ENCODE peak calls at places on chromosomes 7 and 10, in six cellular contexts. One of them, this sample, is unnamed.

GRCh38 chr7:66815976-66816375 is 75.4 kb downstream of the RABGEF1 start:
- DNase-seq in hypothalamus: no peak
- DNase-seq in GM03348: no peak
- DNase-seq in stimulated activated CD4-positive, alpha-beta T cell treated with anti-CD3 and anti-CD28 coated beads, Interleukin-12 subunit alpha, Interleukin-12 subunit beta, amount 100 ng/mL, for 24 hours: no peak
- DNase-seq in kidney epithelial cell: no peak
- DNase-seq in HCEC 1CT: no peak
- DNase-seq in this sample: no peak

GRCh38 chr7:124085168-124085567 is 52.3 kb upstream of the TMEM229A start:
- DNase-seq in hypothalamus: peak; percentile 84
- DNase-seq in GM03348: no peak
- DNase-seq in stimulated activated CD4-positive, alpha-beta T cell treated with anti-CD3 and anti-CD28 coated beads, Interleukin-12 subunit alpha, Interleukin-12 subunit beta, amount 100 ng/mL, for 24 hours: no peak
- DNase-seq in kidney epithelial cell: no peak
- DNase-seq in HCEC 1CT: no peak
- DNase-seq in this sample: peak; percentile 9

GRCh38 chr7:48376263-48376662 is 205.0 kb downstream of the ABCA13 start:
- DNase-seq in hypothalamus: no peak
- DNase-seq in GM03348: no peak
- DNase-seq in stimulated activated CD4-positive, alpha-beta T cell treated with anti-CD3 and anti-CD28 coated beads, Interleukin-12 subunit alpha, Interleukin-12 subunit beta, amount 100 ng/mL, for 24 hours: no peak
- DNase-seq in kidney epithelial cell: no peak
- DNase-seq in HCEC 1CT: peak; percentile 52
- DNase-seq in this sample: no peak

GRCh38 chr7:43825391-43825808 is 43.9 kb downstream of the MRPS24 start:
- DNase-seq in hypothalamus: no peak
- DNase-seq in GM03348: no peak
- DNase-seq in stimulated activated CD4-positive, alpha-beta T cell treated with anti-CD3 and anti-CD28 coated beads, Interleukin-12 subunit alpha, Interleukin-12 subunit beta, amount 100 ng/mL, for 24 hours: no peak
- DNase-seq in kidney epithelial cell: no peak
- DNase-seq in HCEC 1CT: no peak
- DNase-seq in this sample: no peak

GRCh38 chr10:110820321-110820814 is 51.4 kb upstream of the PDCD4 start:
- DNase-seq in hypothalamus: peak; percentile 54
- DNase-seq in GM03348: peak; percentile 62
- DNase-seq in stimulated activated CD4-positive, alpha-beta T cell treated with anti-CD3 and anti-CD28 coated beads, Interleukin-12 subunit alpha, Interleukin-12 subunit beta, amount 100 ng/mL, for 24 hours: no peak
- DNase-seq in kidney epithelial cell: no peak
- DNase-seq in HCEC 1CT: no peak
- DNase-seq in this sample: peak; percentile 88

GRCh38 chr7:49400891-49401550 is 372.4 kb upstream of the VWC2 start:
- DNase-seq in hypothalamus: no peak
- DNase-seq in GM03348: no peak
- DNase-seq in stimulated activated CD4-positive, alpha-beta T cell treated with anti-CD3 and anti-CD28 coated beads, Interleukin-12 subunit alpha, Interleukin-12 subunit beta, amount 100 ng/mL, for 24 hours: no peak
- DNase-seq in kidney epithelial cell: peak; percentile 28
- DNase-seq in HCEC 1CT: no peak
- DNase-seq in this sample: peak; percentile 43

GRCh38 chr10:24669285-24669861 is 54.3 kb downstream of the ARHGAP21 start:
- DNase-seq in hypothalamus: no peak
- DNase-seq in GM03348: no peak
- DNase-seq in stimulated activated CD4-positive, alpha-beta T cell treated with anti-CD3 and anti-CD28 coated beads, Interleukin-12 subunit alpha, Interleukin-12 subunit beta, amount 100 ng/mL, for 24 hours: no peak
- DNase-seq in kidney epithelial cell: no peak
- DNase-seq in HCEC 1CT: no peak
- DNase-seq in this sample: no peak

GRCh38 chr7:36474283-36475010 is 84.8 kb downstream of the ANLN start:
- DNase-seq in hypothalamus: no peak
- DNase-seq in GM03348: no peak
- DNase-seq in stimulated activated CD4-positive, alpha-beta T cell treated with anti-CD3 and anti-CD28 coated beads, Interleukin-12 subunit alpha, Interleukin-12 subunit beta, amount 100 ng/mL, for 24 hours: no peak
- DNase-seq in kidney epithelial cell: no peak
- DNase-seq in HCEC 1CT: peak; percentile 18
- DNase-seq in this sample: no peak

GRCh38 chr10:69641261-69641980 is 11.4 kb downstream of the FAM241B start:
- DNase-seq in hypothalamus: no peak
- DNase-seq in GM03348: no peak
- DNase-seq in stimulated activated CD4-positive, alpha-beta T cell treated with anti-CD3 and anti-CD28 coated beads, Interleukin-12 subunit alpha, Interleukin-12 subunit beta, amount 100 ng/mL, for 24 hours: no peak
- DNase-seq in kidney epithelial cell: no peak
- DNase-seq in HCEC 1CT: peak; percentile 68
- DNase-seq in this sample: no peak

GRCh38 chr10:1356349-1356748 is 300.2 kb downstream of the WDR37 start:
- DNase-seq in hypothalamus: no peak
- DNase-seq in GM03348: no peak
- DNase-seq in stimulated activated CD4-positive, alpha-beta T cell treated with anti-CD3 and anti-CD28 coated beads, Interleukin-12 subunit alpha, Interleukin-12 subunit beta, amount 100 ng/mL, for 24 hours: no peak
- DNase-seq in kidney epithelial cell: no peak
- DNase-seq in HCEC 1CT: no peak
- DNase-seq in this sample: no peak

GRCh38 chr10:97024181-97025073 is 161.3 kb downstream of the SLIT1 start:
- DNase-seq in hypothalamus: no peak
- DNase-seq in GM03348: peak; percentile 61
- DNase-seq in stimulated activated CD4-positive, alpha-beta T cell treated with anti-CD3 and anti-CD28 coated beads, Interleukin-12 subunit alpha, Interleukin-12 subunit beta, amount 100 ng/mL, for 24 hours: no peak
- DNase-seq in kidney epithelial cell: peak; percentile 75
- DNase-seq in HCEC 1CT: peak; percentile 71
- DNase-seq in this sample: no peak

GRCh38 chr10:100969175-100970075 is at the start of gene SEMA4G:
- DNase-seq in hypothalamus: peak; percentile 31
- DNase-seq in GM03348: peak; percentile 83
- DNase-seq in stimulated activated CD4-positive, alpha-beta T cell treated with anti-CD3 and anti-CD28 coated beads, Interleukin-12 subunit alpha, Interleukin-12 subunit beta, amount 100 ng/mL, for 24 hours: no peak
- DNase-seq in kidney epithelial cell: no peak
- DNase-seq in HCEC 1CT: no peak
- DNase-seq in this sample: no peak

GRCh38 chr10:77348082-77348481 is 289.5 kb downstream of the KCNMA1 start:
- DNase-seq in hypothalamus: no peak
- DNase-seq in GM03348: no peak
- DNase-seq in stimulated activated CD4-positive, alpha-beta T cell treated with anti-CD3 and anti-CD28 coated beads, Interleukin-12 subunit alpha, Interleukin-12 subunit beta, amount 100 ng/mL, for 24 hours: no peak
- DNase-seq in kidney epithelial cell: no peak
- DNase-seq in HCEC 1CT: peak; percentile 16
- DNase-seq in this sample: no peak

GRCh38 chr10:131667561-131667960 is 233.2 kb upstream of the PPP2R2D start:
- DNase-seq in hypothalamus: no peak
- DNase-seq in GM03348: no peak
- DNase-seq in stimulated activated CD4-positive, alpha-beta T cell treated with anti-CD3 and anti-CD28 coated beads, Interleukin-12 subunit alpha, Interleukin-12 subunit beta, amount 100 ng/mL, for 24 hours: no peak
- DNase-seq in kidney epithelial cell: no peak
- DNase-seq in HCEC 1CT: no peak
- DNase-seq in this sample: no peak

GRCh38 chr7:28081016-28081415 is 99.6 kb downstream of the JAZF1 start:
- DNase-seq in hypothalamus: no peak
- DNase-seq in GM03348: no peak
- DNase-seq in stimulated activated CD4-positive, alpha-beta T cell treated with anti-CD3 and anti-CD28 coated beads, Interleukin-12 subunit alpha, Interleukin-12 subunit beta, amount 100 ng/mL, for 24 hours: no peak
- DNase-seq in kidney epithelial cell: no peak
- DNase-seq in HCEC 1CT: no peak
- DNase-seq in this sample: no peak

GRCh38 chr10:126525326-126525725 is 137.0 kb upstream of the ADAM12 start:
- DNase-seq in hypothalamus: peak; percentile 38
- DNase-seq in GM03348: no peak
- DNase-seq in stimulated activated CD4-positive, alpha-beta T cell treated with anti-CD3 and anti-CD28 coated beads, Interleukin-12 subunit alpha, Interleukin-12 subunit beta, amount 100 ng/mL, for 24 hours: no peak
- DNase-seq in kidney epithelial cell: no peak
- DNase-seq in HCEC 1CT: no peak
- DNase-seq in this sample: no peak

GRCh38 chr7:134454277-134454676 is 4.6 kb downstream of the AKR1B1 start:
- DNase-seq in hypothalamus: no peak
- DNase-seq in GM03348: no peak
- DNase-seq in stimulated activated CD4-positive, alpha-beta T cell treated with anti-CD3 and anti-CD28 coated beads, Interleukin-12 subunit alpha, Interleukin-12 subunit beta, amount 100 ng/mL, for 24 hours: no peak
- DNase-seq in kidney epithelial cell: no peak
- DNase-seq in HCEC 1CT: peak; percentile 38
- DNase-seq in this sample: no peak

GRCh38 chr10:68158031-68158430 is 48.7 kb downstream of the MYPN start:
- DNase-seq in hypothalamus: no peak
- DNase-seq in GM03348: no peak
- DNase-seq in stimulated activated CD4-positive, alpha-beta T cell treated with anti-CD3 and anti-CD28 coated beads, Interleukin-12 subunit alpha, Interleukin-12 subunit beta, amount 100 ng/mL, for 24 hours: no peak
- DNase-seq in kidney epithelial cell: no peak
- DNase-seq in HCEC 1CT: no peak
- DNase-seq in this sample: no peak

GRCh38 chr10:49265885-49266284 is 33.1 kb upstream of the C10orf71 start:
- DNase-seq in hypothalamus: no peak
- DNase-seq in GM03348: no peak
- DNase-seq in stimulated activated CD4-positive, alpha-beta T cell treated with anti-CD3 and anti-CD28 coated beads, Interleukin-12 subunit alpha, Interleukin-12 subunit beta, amount 100 ng/mL, for 24 hours: no peak
- DNase-seq in kidney epithelial cell: no peak
- DNase-seq in HCEC 1CT: no peak
- DNase-seq in this sample: no peak

GRCh38 chr10:49600781-49601400 is 9.2 kb upstream of the SLC18A3 start:
- DNase-seq in hypothalamus: no peak
- DNase-seq in GM03348: peak; percentile 42
- DNase-seq in stimulated activated CD4-positive, alpha-beta T cell treated with anti-CD3 and anti-CD28 coated beads, Interleukin-12 subunit alpha, Interleukin-12 subunit beta, amount 100 ng/mL, for 24 hours: no peak
- DNase-seq in kidney epithelial cell: no peak
- DNase-seq in HCEC 1CT: no peak
- DNase-seq in this sample: no peak

GRCh38 chr10:126420571-126421275 is 32.4 kb upstream of the ADAM12 start:
- DNase-seq in hypothalamus: no peak
- DNase-seq in GM03348: peak; percentile 24
- DNase-seq in stimulated activated CD4-positive, alpha-beta T cell treated with anti-CD3 and anti-CD28 coated beads, Interleukin-12 subunit alpha, Interleukin-12 subunit beta, amount 100 ng/mL, for 24 hours: no peak
- DNase-seq in kidney epithelial cell: no peak
- DNase-seq in HCEC 1CT: no peak
- DNase-seq in this sample: no peak

GRCh38 chr10:43082087-43082486 is 5.2 kb downstream of the RET start:
- DNase-seq in hypothalamus: no peak
- DNase-seq in GM03348: no peak
- DNase-seq in stimulated activated CD4-positive, alpha-beta T cell treated with anti-CD3 and anti-CD28 coated beads, Interleukin-12 subunit alpha, Interleukin-12 subunit beta, amount 100 ng/mL, for 24 hours: no peak
- DNase-seq in kidney epithelial cell: no peak
- DNase-seq in HCEC 1CT: no peak
- DNase-seq in this sample: no peak

GRCh38 chr7:156475179-156475578 is 165.4 kb upstream of the RNF32 start:
- DNase-seq in hypothalamus: no peak
- DNase-seq in GM03348: no peak
- DNase-seq in stimulated activated CD4-positive, alpha-beta T cell treated with anti-CD3 and anti-CD28 coated beads, Interleukin-12 subunit alpha, Interleukin-12 subunit beta, amount 100 ng/mL, for 24 hours: no peak
- DNase-seq in kidney epithelial cell: no peak
- DNase-seq in HCEC 1CT: no peak
- DNase-seq in this sample: no peak

GRCh38 chr7:152931583-152931982 is 172.0 kb downstream of the ACTR3B start:
- DNase-seq in hypothalamus: no peak
- DNase-seq in GM03348: no peak
- DNase-seq in stimulated activated CD4-positive, alpha-beta T cell treated with anti-CD3 and anti-CD28 coated beads, Interleukin-12 subunit alpha, Interleukin-12 subunit beta, amount 100 ng/mL, for 24 hours: no peak
- DNase-seq in kidney epithelial cell: no peak
- DNase-seq in HCEC 1CT: no peak
- DNase-seq in this sample: no peak

GRCh38 chr10:3226960-3227724 is 54.6 kb upstream of the PITRM1 start:
- DNase-seq in hypothalamus: no peak
- DNase-seq in GM03348: peak; percentile 75
- DNase-seq in stimulated activated CD4-positive, alpha-beta T cell treated with anti-CD3 and anti-CD28 coated beads, Interleukin-12 subunit alpha, Interleukin-12 subunit beta, amount 100 ng/mL, for 24 hours: no peak
- DNase-seq in kidney epithelial cell: peak; percentile 90
- DNase-seq in HCEC 1CT: peak; percentile 75
- DNase-seq in this sample: no peak

GRCh38 chr7:66380285-66380888 is 175.3 kb downstream of the TPST1 start:
- DNase-seq in hypothalamus: no peak
- DNase-seq in GM03348: no peak
- DNase-seq in stimulated activated CD4-positive, alpha-beta T cell treated with anti-CD3 and anti-CD28 coated beads, Interleukin-12 subunit alpha, Interleukin-12 subunit beta, amount 100 ng/mL, for 24 hours: no peak
- DNase-seq in kidney epithelial cell: no peak
- DNase-seq in HCEC 1CT: peak; percentile 90
- DNase-seq in this sample: no peak

GRCh38 chr10:92839191-92840085 is 8.9 kb upstream of the EXOC6 start:
- DNase-seq in hypothalamus: no peak
- DNase-seq in GM03348: no peak
- DNase-seq in stimulated activated CD4-positive, alpha-beta T cell treated with anti-CD3 and anti-CD28 coated beads, Interleukin-12 subunit alpha, Interleukin-12 subunit beta, amount 100 ng/mL, for 24 hours: peak; percentile 16
- DNase-seq in kidney epithelial cell: no peak
- DNase-seq in HCEC 1CT: no peak
- DNase-seq in this sample: no peak

GRCh38 chr7:12212051-12212485 is 974 bp downstream of the TMEM106B start:
- DNase-seq in hypothalamus: no peak
- DNase-seq in GM03348: no peak
- DNase-seq in stimulated activated CD4-positive, alpha-beta T cell treated with anti-CD3 and anti-CD28 coated beads, Interleukin-12 subunit alpha, Interleukin-12 subunit beta, amount 100 ng/mL, for 24 hours: no peak
- DNase-seq in kidney epithelial cell: no peak
- DNase-seq in HCEC 1CT: no peak
- DNase-seq in this sample: peak; percentile 66

GRCh38 chr10:98217793-98218192 is 50.2 kb downstream of the LOXL4 start:
- DNase-seq in hypothalamus: no peak
- DNase-seq in GM03348: no peak
- DNase-seq in stimulated activated CD4-positive, alpha-beta T cell treated with anti-CD3 and anti-CD28 coated beads, Interleukin-12 subunit alpha, Interleukin-12 subunit beta, amount 100 ng/mL, for 24 hours: no peak
- DNase-seq in kidney epithelial cell: no peak
- DNase-seq in HCEC 1CT: no peak
- DNase-seq in this sample: no peak

GRCh38 chr7:21617916-21618390 is 75.1 kb downstream of the DNAH11 start:
- DNase-seq in hypothalamus: no peak
- DNase-seq in GM03348: peak; percentile 53
- DNase-seq in stimulated activated CD4-positive, alpha-beta T cell treated with anti-CD3 and anti-CD28 coated beads, Interleukin-12 subunit alpha, Interleukin-12 subunit beta, amount 100 ng/mL, for 24 hours: no peak
- DNase-seq in kidney epithelial cell: no peak
- DNase-seq in HCEC 1CT: peak; percentile 86
- DNase-seq in this sample: no peak

GRCh38 chr7:92461027-92462003 is 14.0 kb downstream of the GATAD1 start:
- DNase-seq in hypothalamus: no peak
- DNase-seq in GM03348: peak; percentile 71
- DNase-seq in stimulated activated CD4-positive, alpha-beta T cell treated with anti-CD3 and anti-CD28 coated beads, Interleukin-12 subunit alpha, Interleukin-12 subunit beta, amount 100 ng/mL, for 24 hours: no peak
- DNase-seq in kidney epithelial cell: no peak
- DNase-seq in HCEC 1CT: peak; percentile 50
- DNase-seq in this sample: peak; percentile 6

GRCh38 chr7:41886257-41886905 is 183.5 kb upstream of the INHBA start:
- DNase-seq in hypothalamus: no peak
- DNase-seq in GM03348: peak; percentile 82
- DNase-seq in stimulated activated CD4-positive, alpha-beta T cell treated with anti-CD3 and anti-CD28 coated beads, Interleukin-12 subunit alpha, Interleukin-12 subunit beta, amount 100 ng/mL, for 24 hours: no peak
- DNase-seq in kidney epithelial cell: no peak
- DNase-seq in HCEC 1CT: peak; percentile 87
- DNase-seq in this sample: no peak